ENCODE peak calls at places on chromosomes 5 and 9, in five cellular contexts. Z, C, D, F and A are unnamed samples.

GRCh38 chr9:120708526-120709224 is 5.6 kb downstream of the MEGF9 start:
- DNase-seq in Z (no peak), C (peak), D (no peak), F (no peak), A (no peak)

GRCh38 chr5:133842846-133843725 is 125.3 kb downstream of the C5orf15 start:
- DNase-seq in Z (no peak), C (no peak), D (no peak), F (no peak), A (no peak)

GRCh38 chr5:176352116-176352878 is 9.3 kb downstream of the KIAA1191 start:
- DNase-seq in Z (no peak), C (peak), D (no peak), F (no peak), A (no peak)

GRCh38 chr5:66680804-66681203 is 84.6 kb downstream of the MAST4 start:
- DNase-seq in Z (no peak), C (no peak), D (no peak), F (peak), A (no peak)

GRCh38 chr5:100616981-100617380 is 81.8 kb downstream of the FAM174A start:
- DNase-seq in Z (no peak), C (no peak), D (no peak), F (no peak), A (no peak)

GRCh38 chr5:5183192-5183699 is 43.1 kb downstream of the ADAMTS16 start:
- DNase-seq in Z (no peak), C (no peak), D (no peak), F (peak), A (no peak)

GRCh38 chr5:83179966-83180365 is 102.6 kb downstream of the XRCC4 start:
- DNase-seq in Z (peak), C (no peak), D (no peak), F (no peak), A (no peak)

GRCh38 chr9:109817146-109817845 is 37.3 kb downstream of the PALM2AKAP2 start:
- DNase-seq in Z (no peak), C (no peak), D (no peak), F (no peak), A (no peak)

GRCh38 chr9:131734165-131734610 is 5.7 kb downstream of the RAPGEF1 start:
- DNase-seq in Z (no peak), C (peak), D (peak), F (no peak), A (peak)

GRCh38 chr9:9942764-9943424 is 669.9 kb downstream of the PTPRD start:
- DNase-seq in Z (peak), C (peak), D (peak), F (peak), A (peak)

GRCh38 chr5:43110606-43111170 is 10.0 kb upstream of the ZNF131 start:
- DNase-seq in Z (no peak), C (no peak), D (peak), F (peak), A (peak)

GRCh38 chr5:138543730-138544104 is 681 bp upstream of the ETF1 start:
- DNase-seq in Z (no peak), C (no peak), D (no peak), F (no peak), A (no peak)

GRCh38 chr5:107799306-107799705 is 128.6 kb upstream of the EFNA5 start:
- DNase-seq in Z (no peak), C (no peak), D (no peak), F (peak), A (no peak)

GRCh38 chr9:38018964-38019602 is 49.9 kb downstream of the SHB start:
- DNase-seq in Z (peak), C (peak), D (peak), F (peak), A (no peak)

GRCh38 chr5:588406-588995 is 23.6 kb upstream of the CEP72 start:
- DNase-seq in Z (no peak), C (no peak), D (no peak), F (no peak), A (no peak)

GRCh38 chr5:79853676-79854418 is 137.2 kb downstream of the MTX3 start:
- DNase-seq in Z (no peak), C (no peak), D (peak), F (no peak), A (no peak)

GRCh38 chr5:98787131-98787719 is 13.8 kb downstream of the RGMB start:
- DNase-seq in Z (no peak), C (no peak), D (no peak), F (no peak), A (no peak)

GRCh38 chr9:86096382-86096781 is 3.0 kb downstream of the GOLM1 start:
- DNase-seq in Z (no peak), C (peak), D (no peak), F (no peak), A (no peak)

GRCh38 chr5:135221187-135221473 is 177.9 kb downstream of the MACROH2A1 start:
- DNase-seq in Z (no peak), C (no peak), D (no peak), F (no peak), A (no peak)

GRCh38 chr5:143436871-143437270 is 33.4 kb upstream of the NR3C1 start:
- DNase-seq in Z (no peak), C (no peak), D (no peak), F (no peak), A (no peak)

GRCh38 chr5:31632460-31632859 is 6.5 kb upstream of the PDZD2 start:
- DNase-seq in Z (no peak), C (no peak), D (no peak), F (no peak), A (no peak)

GRCh38 chr9:26723486-26723885 is 169.1 kb downstream of the CAAP1 start:
- DNase-seq in Z (no peak), C (peak), D (peak), F (peak), A (peak)

GRCh38 chr9:134324359-134325095 is 1.7 kb upstream of the RXRA start:
- DNase-seq in Z (no peak), C (peak), D (no peak), F (no peak), A (no peak)

GRCh38 chr5:63573402-63573801 is 388.8 kb downstream of the HTR1A start:
- DNase-seq in Z (no peak), C (no peak), D (no peak), F (no peak), A (no peak)

GRCh38 chr9:115058684-115059315 is 59.2 kb downstream of the TNC start:
- DNase-seq in Z (peak), C (no peak), D (no peak), F (no peak), A (no peak)

GRCh38 chr5:37437716-37438115 is 58.6 kb downstream of the WDR70 start:
- DNase-seq in Z (no peak), C (no peak), D (no peak), F (no peak), A (no peak)

GRCh38 chr9:110029422-110029814 is 178.5 kb downstream of the C9orf152 start:
- DNase-seq in Z (no peak), C (peak), D (peak), F (no peak), A (no peak)

GRCh38 chr5:179795049-179795862 is 1.5 kb downstream of the LTC4S start:
- DNase-seq in Z (no peak), C (peak), D (no peak), F (peak), A (no peak)

GRCh38 chr9:137621131-137621757 is 2.4 kb downstream of the EHMT1 start:
- DNase-seq in Z (no peak), C (no peak), D (peak), F (no peak), A (peak)

GRCh38 chr9:111943200-111943599 is 46.6 kb downstream of the UGCG start:
- DNase-seq in Z (no peak), C (no peak), D (no peak), F (no peak), A (no peak)

GRCh38 chr9:37966443-37967271 is 62.7 kb upstream of the SLC25A51 start:
- DNase-seq in Z (no peak), C (no peak), D (no peak), F (no peak), A (peak)

GRCh38 chr5:43190755-43191603 is 1.0 kb upstream of the NIM1K start:
- DNase-seq in Z (no peak), C (peak), D (no peak), F (peak), A (no peak)

GRCh38 chr9:130313103-130313858 is 47.7 kb downstream of the HMCN2 start:
- DNase-seq in Z (no peak), C (no peak), D (no peak), F (no peak), A (no peak)

GRCh38 chr9:130311774-130312140 is 46.2 kb downstream of the HMCN2 start:
- DNase-seq in Z (no peak), C (no peak), D (no peak), F (no peak), A (no peak)

GRCh38 chr9:130309689-130310455 is 44.3 kb downstream of the HMCN2 start:
- DNase-seq in Z (no peak), C (no peak), D (no peak), F (no peak), A (no peak)

GRCh38 chr9:130310456-130310855 is 44.9 kb downstream of the HMCN2 start:
- DNase-seq in Z (no peak), C (no peak), D (no peak), F (no peak), A (no peak)

GRCh38 chr9:130311019-130311773 is 45.6 kb downstream of the HMCN2 start:
- DNase-seq in Z (no peak), C (no peak), D (no peak), F (no peak), A (no peak)
- H3K27ac ChIP-seq in Z (no peak), C (no peak), D (no peak), F (no peak), A (no peak)

DNA sequence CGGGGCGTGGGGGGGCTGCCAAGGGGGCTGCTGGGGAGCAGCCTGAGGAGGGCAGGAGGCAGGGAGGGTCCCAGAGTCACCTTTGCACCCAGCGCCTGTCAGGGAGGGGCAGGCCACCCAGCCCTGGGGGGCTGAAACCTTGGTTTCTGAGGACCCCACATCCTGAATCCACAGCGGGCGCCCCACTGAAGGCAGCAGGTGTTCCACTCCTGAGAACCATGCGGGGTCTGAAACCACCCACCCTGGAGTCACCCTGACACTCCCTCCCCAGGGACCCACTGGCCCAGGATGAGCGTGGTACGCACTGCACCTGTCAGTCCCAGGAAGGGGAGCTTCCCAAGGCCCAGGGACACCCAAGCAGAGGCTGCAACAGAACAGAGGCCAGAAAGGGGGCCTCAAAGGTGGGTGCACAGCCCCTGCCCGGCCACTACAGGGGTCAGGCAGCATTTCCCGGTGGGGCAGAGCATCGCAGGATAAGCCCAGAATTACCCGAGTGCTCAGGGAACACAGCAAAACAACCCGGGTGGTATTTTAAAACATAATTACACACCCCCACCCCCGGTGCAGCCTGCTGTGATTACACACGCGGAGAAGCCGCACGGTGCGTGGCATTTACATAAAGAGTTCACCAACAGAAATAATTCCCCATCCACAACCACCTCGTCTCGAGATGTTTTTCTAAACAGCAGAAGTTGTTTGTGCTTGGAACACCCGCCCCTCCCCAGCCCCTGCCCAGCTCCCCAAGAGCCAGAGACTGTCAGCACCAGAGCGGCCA is 57.3 kb upstream of the UBAC1 start:
- DNase-seq in Z (no peak), C (no peak), D (no peak), F (no peak), A (no peak)
- H3K27ac ChIP-seq in Z (no peak), C (no peak), D (no peak), F (no peak), A (no peak)

GRCh38 chr5:171543486-171543885 is 124.0 kb downstream of the FGF18 start:
- DNase-seq in Z (no peak), C (no peak), D (no peak), F (no peak), A (no peak)

GRCh38 chr5:171542504-171543150 is 123.2 kb downstream of the FGF18 start:
- DNase-seq in Z (no peak), C (no peak), D (no peak), F (no peak), A (no peak)

GRCh38 chr5:171540865-171541264 is 121.4 kb downstream of the FGF18 start:
- DNase-seq in Z (no peak), C (no peak), D (no peak), F (no peak), A (no peak)

GRCh38 chr5:171541380-171541779 is 121.9 kb downstream of the FGF18 start:
- DNase-seq in Z (no peak), C (no peak), D (no peak), F (no peak), A (no peak)

GRCh38 chr5:171544913-171545550 is 125.6 kb downstream of the FGF18 start:
- DNase-seq in Z (no peak), C (no peak), D (no peak), F (no peak), A (no peak)
- H3K27ac ChIP-seq in Z (no peak), C (no peak), D (no peak), F (no peak), A (no peak)

DNA sequence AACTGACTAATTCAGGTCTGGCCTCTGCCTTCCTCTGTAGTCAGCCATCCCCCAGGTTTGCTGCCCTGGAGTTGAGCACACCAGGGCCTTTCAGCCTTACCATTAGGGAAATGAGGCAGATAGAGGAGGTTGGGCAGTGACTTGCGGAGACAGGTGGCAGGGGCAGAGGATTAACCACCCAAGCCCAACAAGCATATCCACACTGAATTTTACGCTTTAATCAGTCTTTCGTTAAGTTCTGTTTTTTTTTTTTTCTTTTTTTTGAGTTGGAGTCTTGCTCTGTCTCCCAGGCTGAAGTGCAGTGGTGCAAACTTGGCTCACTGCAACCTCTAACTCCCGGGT is 80.0 kb upstream of the TNFAIP8 start:
- DNase-seq in Z (no peak), C (no peak), D (no peak), F (no peak), A (peak)
- H3K27ac ChIP-seq in Z (no peak), C (no peak), D (no peak), F (no peak), A (no peak)

GRCh38 chr9:33143241-33143642 is 23.9 kb downstream of the B4GALT1 start:
- DNase-seq in Z (no peak), C (peak), D (peak), F (no peak), A (no peak)
- H3K27ac ChIP-seq in Z (no peak), C (no peak), D (no peak), F (no peak), A (no peak)

DNA sequence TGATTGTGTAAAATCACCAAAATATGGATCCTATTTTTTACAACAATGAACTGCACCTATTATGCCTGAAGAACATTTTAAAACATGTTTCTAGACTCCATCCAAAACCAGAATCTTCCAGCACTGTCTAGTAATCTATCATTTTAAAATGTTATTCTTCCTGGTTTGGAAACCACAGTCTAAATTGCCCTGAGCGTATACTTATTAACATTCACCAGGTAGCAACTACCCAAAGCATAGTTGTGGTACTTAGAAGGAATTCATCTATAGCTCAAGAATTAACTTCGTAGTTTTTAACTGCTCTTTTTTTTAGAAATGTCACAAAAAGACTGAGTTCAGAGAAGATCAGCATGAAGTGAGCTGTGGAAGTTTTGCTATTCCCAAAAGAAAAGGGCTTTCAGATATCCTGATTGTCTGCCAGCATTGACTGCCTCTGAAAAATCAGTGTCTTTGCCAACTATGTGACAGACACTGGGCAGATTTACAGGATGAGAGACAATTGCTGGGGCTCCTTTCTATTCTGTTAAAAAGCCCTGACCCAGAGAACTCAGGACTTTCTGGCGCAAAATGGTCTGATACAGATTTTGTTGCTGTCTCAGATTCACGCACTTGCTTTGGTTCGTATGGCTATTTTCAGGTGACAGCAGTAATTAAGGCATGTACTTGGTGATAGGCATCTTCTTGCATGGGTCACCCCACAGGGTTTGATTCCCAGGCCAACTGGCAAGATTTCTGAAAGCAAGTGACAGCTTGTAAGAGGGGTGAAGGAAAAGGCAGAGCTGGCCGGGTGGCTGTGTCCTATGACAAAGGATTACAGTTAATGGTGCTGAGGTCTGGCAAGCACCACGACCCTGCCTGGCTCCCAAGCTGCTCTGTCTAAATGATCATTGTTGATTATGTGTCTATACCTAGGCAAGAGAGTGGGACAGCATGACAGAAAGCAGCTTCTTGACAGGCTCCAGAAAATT is 152.5 kb upstream of the RAI14 start:
- DNase-seq in Z (no peak), C (peak), D (no peak), F (no peak), A (no peak)
- H3K27ac ChIP-seq in Z (no peak), C (no peak), D (no peak), F (no peak), A (no peak)

GRCh38 chr5:14739538-14739937 is 75.0 kb downstream of the OTULIN start:
- DNase-seq in Z (no peak), C (no peak), D (no peak), F (no peak), A (no peak)

GRCh38 chr5:14741721-14742426 is 77.4 kb downstream of the OTULIN start:
- DNase-seq in Z (no peak), C (no peak), D (no peak), F (no peak), A (no peak)

GRCh38 chr5:14739961-14740360 is 75.4 kb downstream of the OTULIN start:
- DNase-seq in Z (no peak), C (no peak), D (no peak), F (no peak), A (no peak)

GRCh38 chr5:14742427-14743010 is 78.0 kb downstream of the OTULIN start:
- DNase-seq in Z (no peak), C (no peak), D (no peak), F (no peak), A (no peak)

GRCh38 chr5:14741131-14741530 is 76.6 kb downstream of the OTULIN start:
- DNase-seq in Z (no peak), C (no peak), D (no peak), F (no peak), A (no peak)
- H3K27ac ChIP-seq in Z (no peak), C (no peak), D (no peak), F (no peak), A (no peak)